ENCODE peak calls at places on chromosomes 6 and 20, in five cellular contexts. One of them, this sample, is unnamed.

GRCh38 chr6:142784344-142784743 is 160.6 kb downstream of the HIVEP2 start:
- DNase-seq in fibroblast of lung: no peak
- DNase-seq in H9: no peak
- DNase-seq in NT2/D1: no peak
- DNase-seq in endodermal cell: no peak
- DNase-seq in this sample: no peak

GRCh38 chr6:69584913-69585729 is 211.7 kb downstream of the LMBRD1 start:
- DNase-seq in fibroblast of lung: no peak
- DNase-seq in H9: no peak
- DNase-seq in NT2/D1: no peak
- DNase-seq in endodermal cell: peak
- DNase-seq in this sample: peak

GRCh38 chr20:17849901-17850673 is 118.5 kb downstream of the SNX5 start:
- DNase-seq in fibroblast of lung: peak
- DNase-seq in H9: no peak
- DNase-seq in NT2/D1: no peak
- DNase-seq in endodermal cell: no peak
- DNase-seq in this sample: peak

GRCh38 chr6:34018961-34019606 is 126.8 kb downstream of the GRM4 start:
- DNase-seq in fibroblast of lung: no peak
- DNase-seq in H9: no peak
- DNase-seq in NT2/D1: no peak
- DNase-seq in endodermal cell: no peak
- DNase-seq in this sample: no peak

GRCh38 chr6:109678240-109678639 is 12.8 kb downstream of the AK9 start:
- DNase-seq in fibroblast of lung: no peak
- DNase-seq in H9: no peak
- DNase-seq in NT2/D1: no peak
- DNase-seq in endodermal cell: no peak
- DNase-seq in this sample: no peak

GRCh38 chr6:5085638-5086293 is 625 bp downstream of the PPP1R3G start:
- DNase-seq in fibroblast of lung: peak
- DNase-seq in H9: peak
- DNase-seq in NT2/D1: peak
- DNase-seq in endodermal cell: peak
- DNase-seq in this sample: peak

GRCh38 chr6:154463573-154464419 is 46.7 kb downstream of the CNKSR3 start:
- DNase-seq in fibroblast of lung: no peak
- DNase-seq in H9: no peak
- DNase-seq in NT2/D1: no peak
- DNase-seq in endodermal cell: no peak
- DNase-seq in this sample: no peak

GRCh38 chr20:38864662-38865061 is 59.2 kb downstream of the PPP1R16B start:
- DNase-seq in fibroblast of lung: no peak
- DNase-seq in H9: no peak
- DNase-seq in NT2/D1: no peak
- DNase-seq in endodermal cell: no peak
- DNase-seq in this sample: no peak

GRCh38 chr20:1945134-1945618 is 48.7 kb downstream of the PDYN start:
- DNase-seq in fibroblast of lung: peak
- DNase-seq in H9: no peak
- DNase-seq in NT2/D1: no peak
- DNase-seq in endodermal cell: no peak
- DNase-seq in this sample: peak

GRCh38 chr6:119539066-119539746 is 189.6 kb upstream of the MAN1A1 start:
- DNase-seq in fibroblast of lung: no peak
- DNase-seq in H9: no peak
- DNase-seq in NT2/D1: no peak
- DNase-seq in endodermal cell: no peak
- DNase-seq in this sample: no peak

GRCh38 chr6:119542037-119542436 is 192.5 kb upstream of the MAN1A1 start:
- DNase-seq in fibroblast of lung: no peak
- DNase-seq in H9: no peak
- DNase-seq in NT2/D1: no peak
- DNase-seq in endodermal cell: no peak
- DNase-seq in this sample: no peak

GRCh38 chr6:119543332-119543731 is 193.8 kb upstream of the MAN1A1 start:
- DNase-seq in fibroblast of lung: no peak
- DNase-seq in H9: no peak
- DNase-seq in NT2/D1: no peak
- DNase-seq in endodermal cell: no peak
- DNase-seq in this sample: no peak

GRCh38 chr6:119540417-119540816 is 190.9 kb upstream of the MAN1A1 start:
- DNase-seq in fibroblast of lung: no peak
- DNase-seq in H9: no peak
- DNase-seq in NT2/D1: no peak
- DNase-seq in endodermal cell: no peak
- DNase-seq in this sample: no peak

DNA sequence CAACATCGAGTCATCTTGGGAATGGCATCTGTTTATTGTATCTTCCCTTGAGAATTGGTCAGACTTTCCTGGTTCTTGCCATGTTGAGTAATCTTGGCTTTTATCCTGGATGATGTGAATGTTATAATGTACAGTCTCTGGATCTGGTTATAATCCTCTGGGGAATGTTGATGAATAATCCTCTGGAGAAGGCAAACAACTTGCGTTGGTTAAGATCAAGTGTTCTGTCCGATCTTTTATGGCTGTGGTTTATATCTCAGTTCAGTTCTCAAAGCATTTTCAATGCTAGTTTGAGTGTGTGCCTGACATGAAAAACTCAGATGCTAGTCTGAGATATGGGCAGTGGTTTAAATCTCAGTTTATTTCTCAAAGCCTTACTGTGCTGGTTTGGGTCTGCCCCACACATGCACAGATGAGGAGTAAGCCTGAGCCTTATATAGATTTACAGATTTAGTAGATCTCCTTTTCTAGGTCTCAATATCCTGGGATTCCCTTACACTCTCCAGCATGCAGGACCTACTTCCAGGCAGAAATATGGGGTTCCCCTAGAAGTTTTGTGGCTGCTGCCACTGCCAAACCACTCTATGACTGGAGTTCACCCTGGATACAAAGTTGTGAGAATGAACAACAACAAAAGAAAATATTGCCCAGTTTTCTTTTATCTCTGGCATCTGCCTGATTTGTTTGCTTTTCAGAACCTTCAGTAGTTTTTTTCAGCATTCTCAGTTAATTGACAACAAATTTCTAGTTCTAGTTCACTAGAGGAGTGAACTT is 191.8 kb upstream of the MAN1A1 start:
- DNase-seq in fibroblast of lung: peak
- DNase-seq in H9: no peak
- DNase-seq in NT2/D1: no peak
- DNase-seq in endodermal cell: no peak
- DNase-seq in this sample: peak
- H3K9ac ChIP-seq in fibroblast of lung: no peak
- H3K9ac ChIP-seq in H9: no peak
- H3K9ac ChIP-seq in NT2/D1: no peak
- H3K9ac ChIP-seq in endodermal cell: no peak
- H3K9ac ChIP-seq in this sample: peak

DNA sequence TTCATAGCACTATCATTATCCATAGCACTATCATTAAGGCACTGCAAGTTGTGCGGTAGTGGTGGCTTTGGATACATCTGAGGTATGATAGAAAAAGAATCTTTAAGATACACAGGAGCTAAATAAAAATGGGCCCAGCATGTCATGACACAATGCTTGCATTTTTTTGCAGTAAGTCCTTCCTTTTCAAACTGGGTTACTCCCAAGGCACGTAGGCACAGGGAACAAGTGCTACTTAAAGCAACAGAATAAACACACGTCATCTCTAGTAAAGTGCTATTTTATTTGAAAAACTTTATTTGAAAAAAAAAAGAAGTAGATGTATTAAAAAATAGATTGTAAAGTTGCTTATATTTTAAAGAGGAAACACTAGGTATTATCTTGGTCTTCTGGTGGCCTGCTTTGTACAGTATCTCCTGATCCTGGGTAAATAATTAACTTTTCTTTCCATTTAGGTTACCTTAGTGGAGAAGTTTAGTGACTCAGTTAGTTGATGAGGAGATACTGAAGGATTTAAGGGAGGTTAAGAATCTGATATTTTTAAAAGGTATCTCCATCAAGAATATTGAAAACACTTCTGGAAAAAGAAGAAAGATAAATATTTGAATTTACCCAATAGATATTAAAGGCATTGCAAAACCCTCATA is 129.6 kb downstream of the EDN1 start:
- DNase-seq in fibroblast of lung: no peak
- DNase-seq in H9: no peak
- DNase-seq in NT2/D1: no peak
- DNase-seq in endodermal cell: no peak
- DNase-seq in this sample: no peak
- H3K9ac ChIP-seq in fibroblast of lung: no peak
- H3K9ac ChIP-seq in H9: no peak
- H3K9ac ChIP-seq in NT2/D1: no peak
- H3K9ac ChIP-seq in endodermal cell: no peak
- H3K9ac ChIP-seq in this sample: no peak

GRCh38 chr6:156801712-156802111 is 24.5 kb downstream of the ARID1B start:
- DNase-seq in fibroblast of lung: no peak
- DNase-seq in H9: no peak
- DNase-seq in NT2/D1: no peak
- DNase-seq in endodermal cell: no peak
- DNase-seq in this sample: no peak

GRCh38 chr6:156807795-156808194 is 30.6 kb downstream of the ARID1B start:
- DNase-seq in fibroblast of lung: no peak
- DNase-seq in H9: no peak
- DNase-seq in NT2/D1: no peak
- DNase-seq in endodermal cell: peak
- DNase-seq in this sample: no peak

GRCh38 chr6:156803353-156803752 is 26.2 kb downstream of the ARID1B start:
- DNase-seq in fibroblast of lung: no peak
- DNase-seq in H9: no peak
- DNase-seq in NT2/D1: no peak
- DNase-seq in endodermal cell: no peak
- DNase-seq in this sample: no peak

GRCh38 chr6:156807028-156807427 is 29.9 kb downstream of the ARID1B start:
- DNase-seq in fibroblast of lung: no peak
- DNase-seq in H9: no peak
- DNase-seq in NT2/D1: no peak
- DNase-seq in endodermal cell: no peak
- DNase-seq in this sample: no peak

GRCh38 chr6:156804402-156804801 is 27.2 kb downstream of the ARID1B start:
- DNase-seq in fibroblast of lung: no peak
- DNase-seq in H9: no peak
- DNase-seq in NT2/D1: no peak
- DNase-seq in endodermal cell: no peak
- DNase-seq in this sample: no peak
- H3K9ac ChIP-seq in fibroblast of lung: no peak
- H3K9ac ChIP-seq in H9: no peak
- H3K9ac ChIP-seq in NT2/D1: no peak
- H3K9ac ChIP-seq in endodermal cell: no peak
- H3K9ac ChIP-seq in this sample: no peak

GRCh38 chr20:45156728-45157127 is 18.0 kb upstream of the PI3 start:
- DNase-seq in fibroblast of lung: no peak
- DNase-seq in H9: no peak
- DNase-seq in NT2/D1: no peak
- DNase-seq in endodermal cell: no peak
- DNase-seq in this sample: no peak

GRCh38 chr20:45157977-45158376 is 16.7 kb upstream of the PI3 start:
- DNase-seq in fibroblast of lung: peak
- DNase-seq in H9: no peak
- DNase-seq in NT2/D1: no peak
- DNase-seq in endodermal cell: no peak
- DNase-seq in this sample: peak

GRCh38 chr20:45153756-45154155 is 20.9 kb upstream of the PI3 start:
- DNase-seq in fibroblast of lung: no peak
- DNase-seq in H9: no peak
- DNase-seq in NT2/D1: no peak
- DNase-seq in endodermal cell: no peak
- DNase-seq in this sample: no peak

GRCh38 chr20:45154183-45154582 is 20.5 kb upstream of the PI3 start:
- DNase-seq in fibroblast of lung: peak
- DNase-seq in H9: no peak
- DNase-seq in NT2/D1: no peak
- DNase-seq in endodermal cell: no peak
- DNase-seq in this sample: no peak

GRCh38 chr20:45153147-45153546 is 21.6 kb upstream of the PI3 start:
- DNase-seq in fibroblast of lung: no peak
- DNase-seq in H9: no peak
- DNase-seq in NT2/D1: no peak
- DNase-seq in endodermal cell: no peak
- DNase-seq in this sample: no peak
- H3K9ac ChIP-seq in fibroblast of lung: no peak
- H3K9ac ChIP-seq in H9: no peak
- H3K9ac ChIP-seq in NT2/D1: no peak
- H3K9ac ChIP-seq in endodermal cell: no peak
- H3K9ac ChIP-seq in this sample: no peak

DNA sequence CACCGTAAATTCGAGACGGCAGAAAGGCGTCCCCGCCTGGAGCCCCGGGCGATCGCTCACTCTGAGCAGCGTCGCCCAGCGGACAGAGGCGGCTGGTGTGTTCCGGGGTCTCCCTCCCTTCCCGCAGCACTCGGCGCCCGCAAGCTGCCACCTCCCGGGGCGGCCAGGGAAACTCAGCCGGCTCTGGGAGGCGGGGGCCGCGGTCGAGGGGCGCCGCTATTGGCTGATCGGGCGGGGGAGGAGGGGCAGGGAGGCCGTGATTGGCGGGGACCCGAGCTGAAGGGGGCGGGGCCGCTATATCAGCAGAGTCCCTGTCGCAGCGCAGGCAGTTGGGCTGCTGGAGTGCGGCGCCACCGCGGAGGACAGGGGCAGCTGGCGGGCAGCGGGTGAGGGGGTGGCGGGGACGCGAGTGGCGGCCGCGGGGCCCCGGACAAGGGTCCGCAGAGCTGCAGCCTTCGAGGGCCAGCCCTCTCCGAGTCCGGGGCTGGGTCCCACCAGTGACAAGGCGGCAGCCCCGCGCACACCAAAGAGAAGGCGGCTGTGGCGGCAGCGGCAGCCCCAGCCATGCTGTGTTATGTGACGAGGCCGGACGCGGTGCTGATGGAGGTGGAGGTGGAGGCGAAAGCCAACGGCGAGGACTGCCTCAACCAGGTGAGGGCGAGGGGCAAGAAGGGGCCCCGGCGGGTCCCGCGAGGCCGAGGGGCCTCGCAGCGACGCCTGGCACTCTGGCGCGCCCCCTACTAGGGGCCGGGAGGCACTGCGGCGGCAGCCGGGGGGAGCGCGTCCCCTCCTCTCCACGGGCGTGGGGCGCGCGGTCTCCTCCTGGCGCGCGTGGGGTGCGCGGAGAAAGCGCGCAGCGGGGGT is at the start of gene MYLIP:
- DNase-seq in fibroblast of lung: peak
- DNase-seq in H9: peak
- DNase-seq in NT2/D1: peak
- DNase-seq in endodermal cell: peak
- DNase-seq in this sample: peak
- H3K9ac ChIP-seq in fibroblast of lung: peak
- H3K9ac ChIP-seq in H9: peak
- H3K9ac ChIP-seq in NT2/D1: peak
- H3K9ac ChIP-seq in endodermal cell: peak
- H3K9ac ChIP-seq in this sample: peak

GRCh38 chr6:131039345-131039680 is 23.7 kb downstream of the EPB41L2 start:
- DNase-seq in fibroblast of lung: no peak
- DNase-seq in H9: no peak
- DNase-seq in NT2/D1: no peak
- DNase-seq in endodermal cell: no peak
- DNase-seq in this sample: no peak
- H3K9ac ChIP-seq in fibroblast of lung: no peak
- H3K9ac ChIP-seq in H9: no peak
- H3K9ac ChIP-seq in NT2/D1: no peak
- H3K9ac ChIP-seq in endodermal cell: no peak
- H3K9ac ChIP-seq in this sample: no peak